ENCODE peak calls at places on chromosomes 12 and 14, in ten cellular contexts. B is fibroblast of lung, L is HL-60, M is HCT116, A is GM12878, H is lower lobe of right lung, U is NT2/D1, Y is adrenal gland, K is aorta, F is AG10803. Q is an unnamed sample.

GRCh38 chr14:100617715-100618693 is 30.8 kb upstream of the BEGAIN start:
- DNase-seq in B (peak; percentile 29), Y (no peak), L (peak; percentile 74), U (no peak), H (no peak), F (no peak), M (no peak), A (no peak), K (peak; percentile 70), Q (no peak)

GRCh38 chr14:70114621-70115156 is 74.1 kb downstream of the SLC8A3 start:
- DNase-seq in B (no peak), L (no peak), Y (no peak), M (no peak), H (no peak), A (no peak), U (no peak), F (no peak), K (no peak), Q (no peak)

GRCh38 chr12:62252576-62252975 is 7.6 kb upstream of the USP15 start:
- DNase-seq in A (no peak), B (no peak), L (no peak), F (no peak), Y (no peak), M (no peak), K (no peak), H (no peak), U (no peak), Q (no peak)

GRCh38 chr14:100803694-100804075 is 22.2 kb upstream of the MEG3 start:
- DNase-seq in L (no peak), H (no peak), M (no peak), U (no peak), A (no peak), Y (no peak), B (no peak), K (no peak), F (no peak), Q (peak; percentile 57)

GRCh38 chr12:62772556-62772955 is 162.4 kb downstream of the PPM1H start:
- DNase-seq in K (no peak), L (no peak), A (no peak), U (no peak), H (no peak), M (no peak), F (peak; percentile 45), Y (no peak), B (peak; percentile 57), Q (no peak)

GRCh38 chr12:110934093-110934852 is 13.9 kb upstream of the MYL2 start:
- DNase-seq in M (peak; percentile 79), K (no peak), A (no peak), F (peak; percentile 13), B (peak; percentile 59), Y (peak; percentile 71), H (no peak), L (no peak), U (peak; percentile 86), Q (no peak)

GRCh38 chr12:63989301-63989845 is 144.9 kb downstream of the SRGAP1 start:
- DNase-seq in U (no peak), M (no peak), F (peak; percentile 83), H (no peak), Y (no peak), B (peak; percentile 87), L (no peak), K (no peak), A (no peak), Q (no peak)

GRCh38 chr12:110971189-110971920 is 51.0 kb upstream of the MYL2 start:
- DNase-seq in M (no peak), L (no peak), K (no peak), Y (no peak), U (no peak), F (no peak), B (no peak), A (no peak), H (no peak), Q (no peak)

GRCh38 chr12:12788675-12789368 is 3.4 kb downstream of the APOLD1 start:
- DNase-seq in M (peak; percentile 78), Y (peak; percentile 89), U (peak; percentile 94), H (no peak), L (peak; percentile 78), K (no peak), A (no peak), B (peak; percentile 65), F (peak; percentile 76), Q (no peak)

GRCh38 chr12:12786716-12787601 is 1.5 kb downstream of the APOLD1 start:
- DNase-seq in U (peak; percentile 66), A (no peak), F (peak; percentile 81), B (peak; percentile 79), M (no peak), H (peak; percentile 87), K (peak; percentile 94), L (peak; percentile 63), Y (peak; percentile 89), Q (peak; percentile 92)

GRCh38 chr12:12786371-12786715 is 884 bp downstream of the APOLD1 start:
- DNase-seq in U (no peak), Y (no peak), L (no peak), H (no peak), F (peak; percentile 17), A (no peak), M (no peak), K (no peak), B (no peak), Q (no peak)

GRCh38 chr12:12790956-12791355 is 5.5 kb downstream of the APOLD1 start:
- DNase-seq in F (no peak), Y (no peak), L (no peak), K (no peak), M (no peak), U (no peak), A (no peak), H (no peak), B (no peak), Q (no peak)

GRCh38 chr12:12788131-12788530 is 2.7 kb downstream of the APOLD1 start:
- DNase-seq in F (no peak), U (no peak), L (no peak), Y (no peak), H (no peak), M (no peak), A (no peak), K (no peak), B (peak; percentile 12), Q (no peak)
- H3K4me3 ChIP-seq in F (no peak overlapping the region), U (no peak overlapping the region), L (no peak overlapping the region), Y (no peak overlapping the region), H (peak overlapping the region; percentile 74), M (no peak overlapping the region), A (no peak overlapping the region), K (no peak overlapping the region), B (no peak overlapping the region), Q (no peak overlapping the region)

DNA sequence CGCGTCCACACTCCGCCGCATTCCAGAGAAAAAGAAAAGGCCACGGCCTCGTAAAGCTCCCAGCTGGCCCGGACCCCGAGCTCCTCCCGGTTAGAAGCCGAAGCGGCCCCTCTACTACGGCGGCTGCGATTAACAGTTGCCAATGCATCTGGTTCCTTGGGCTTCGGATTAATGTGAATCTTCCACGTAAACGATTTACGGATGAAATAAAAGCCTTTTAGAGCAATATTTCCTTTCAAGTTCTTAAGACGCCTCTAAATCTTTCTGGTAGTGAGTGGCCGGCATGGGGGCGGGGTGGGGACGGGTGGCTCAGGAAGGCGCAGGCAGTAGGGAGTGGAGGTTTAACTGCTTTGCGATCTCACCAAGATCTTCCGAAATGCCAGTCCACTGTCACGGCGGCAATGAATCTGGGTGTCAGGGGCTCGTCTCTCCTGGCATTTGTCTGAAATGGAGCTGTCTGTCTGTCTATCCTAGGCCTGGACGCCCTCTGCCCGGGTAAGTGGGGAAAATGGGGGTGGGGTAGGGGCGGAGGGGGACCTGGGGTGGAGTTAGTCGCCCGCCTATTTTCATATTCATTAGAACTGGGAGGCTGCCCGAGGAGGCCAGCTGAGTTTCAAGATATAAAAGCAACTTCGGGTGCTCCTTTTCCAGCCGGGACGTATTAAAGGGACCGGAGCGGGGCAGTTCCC is 427 bp upstream of the ALX1 start:
- DNase-seq in Y (no peak), L (no peak), H (peak; percentile 29), A (no peak), U (peak; percentile 22), F (no peak), K (peak; percentile 64), B (peak; percentile 1), M (no peak), Q (peak; percentile 91)
- H3K4me3 ChIP-seq in Y (no peak overlapping the region), L (peak overlapping the region; percentile 31), H (peak overlapping the region; percentile 42), A (no peak overlapping the region), U (peak overlapping the region; percentile 80), F (peak overlapping the region; percentile 63), K (no peak overlapping the region), B (peak overlapping the region; percentile 52), M (no peak overlapping the region), Q (peak overlapping the region; percentile 49)

GRCh38 chr12:57771271-57771872 is 533 bp downstream of the METTL1 start:
- DNase-seq in L (peak; percentile 96), H (peak; percentile 90), M (peak; percentile 89), B (peak; percentile 90), F (peak; percentile 85), U (peak; percentile 92), A (peak; percentile 74), K (peak; percentile 95), Y (peak; percentile 94), Q (peak; percentile 95)

GRCh38 chr12:57771873-57772428 is at the start of gene METTL1:
- DNase-seq in L (peak; percentile 98), F (peak; percentile 94), A (peak; percentile 83), B (peak; percentile 97), H (peak; percentile 96), U (peak; percentile 97), M (peak; percentile 96), K (peak; percentile 98), Y (peak; percentile 99), Q (peak; percentile 98)

GRCh38 chr12:57769594-57769993 is 2.3 kb downstream of the METTL1 start:
- DNase-seq in M (no peak), U (no peak), H (no peak), K (no peak), F (no peak), B (no peak), L (no peak), A (no peak), Y (no peak), Q (no peak)

GRCh38 chr12:57772429-57773322 is at the start of gene EEF1AKMT3:
- DNase-seq in F (peak; percentile 41), L (peak; percentile 49), M (no peak), Y (peak; percentile 78), B (peak; percentile 54), K (peak; percentile 90), H (peak; percentile 79), U (no peak), A (no peak), Q (peak; percentile 90)

GRCh38 chr12:57770734-57771133 is 1.2 kb downstream of the METTL1 start:
- DNase-seq in Y (no peak), H (no peak), K (no peak), L (no peak), U (no peak), A (no peak), F (no peak), B (no peak), M (no peak), Q (no peak)
- H3K4me3 ChIP-seq in Y (no peak overlapping the region), H (no peak overlapping the region), K (no peak overlapping the region), L (peak overlapping the region; percentile 79), U (no peak overlapping the region), A (peak overlapping the region; percentile 90), F (no peak overlapping the region), B (no peak overlapping the region), M (peak overlapping the region; percentile 97), Q (peak overlapping the region; percentile 17)

GRCh38 chr14:93736378-93737014 is 51.8 kb downstream of the PRIMA1 start:
- DNase-seq in Y (no peak), M (no peak), L (no peak), U (no peak), H (no peak), K (no peak), A (no peak), F (no peak), B (no peak), Q (peak; percentile 35)

GRCh38 chr14:93733646-93734045 is 54.6 kb downstream of the PRIMA1 start:
- DNase-seq in B (no peak), A (no peak), Y (no peak), M (no peak), U (no peak), L (no peak), H (no peak), F (no peak), K (no peak), Q (no peak)

GRCh38 chr14:93733231-93733630 is 55.1 kb downstream of the PRIMA1 start:
- DNase-seq in H (no peak), K (peak; percentile 54), B (no peak), L (no peak), F (no peak), A (no peak), U (no peak), Y (no peak), M (no peak), Q (no peak)

GRCh38 chr14:93734086-93734822 is 54.0 kb downstream of the PRIMA1 start:
- DNase-seq in F (no peak), H (no peak), M (no peak), U (peak; percentile 5), K (peak; percentile 78), L (no peak), A (no peak), B (no peak), Y (no peak), Q (no peak)

GRCh38 chr14:93734961-93735360 is 53.3 kb downstream of the PRIMA1 start:
- DNase-seq in Y (no peak), U (no peak), F (no peak), M (no peak), H (no peak), K (no peak), L (no peak), B (no peak), A (no peak), Q (no peak)
- H3K4me3 ChIP-seq in Y (no peak overlapping the region), U (no peak overlapping the region), F (no peak overlapping the region), M (no peak overlapping the region), H (no peak overlapping the region), K (no peak overlapping the region), L (no peak overlapping the region), B (no peak overlapping the region), A (no peak overlapping the region), Q (no peak overlapping the region)

Q was measured in kidney.